ENCODE peak calls at places on chromosomes 3 and 15, in four cellular contexts. Q is lower leg skin, T is AG09309, W is fibroblast of villous mesenchyme. B is an unnamed sample.

GRCh38 chr3:57949779-57950618 is 58.2 kb upstream of the FLNB start:
- DNase-seq in Q (no peak), W (no peak), T (no peak), B (no peak)

GRCh38 chr15:74988007-74988800 is 7.2 kb upstream of the SCAMP5 start:
- DNase-seq in Q (no peak), W (peak), T (no peak), B (no peak)

GRCh38 chr15:25790003-25790660 is 73.0 kb downstream of the ATP10A start:
- DNase-seq in T (peak), W (peak), Q (peak), B (no peak)

GRCh38 chr3:71724584-71725278 is 471 bp downstream of the EIF4E3 start:
- DNase-seq in W (peak), T (no peak), Q (peak), B (no peak)

GRCh38 chr3:101779047-101779807 is at the start of gene NXPE3:
- DNase-seq in Q (peak), T (no peak), W (peak), B (peak)

GRCh38 chr3:106811376-106811775 is 565.9 kb upstream of the CCDC54 start:
- DNase-seq in Q (no peak), W (peak), T (peak), B (peak)

GRCh38 chr3:50261505-50261904 is 7.4 kb upstream of the SEMA3B start:
- DNase-seq in W (no peak), Q (no peak), T (no peak), B (no peak)

GRCh38 chr3:29281265-29282228 is 676 bp downstream of the RBMS3 start:
- DNase-seq in W (peak), Q (peak), T (no peak), B (no peak)

GRCh38 chr3:9949115-9949514 is 3.1 kb downstream of the PRRT3 start:
- DNase-seq in W (no peak), Q (no peak), T (no peak), B (no peak)

DNA sequence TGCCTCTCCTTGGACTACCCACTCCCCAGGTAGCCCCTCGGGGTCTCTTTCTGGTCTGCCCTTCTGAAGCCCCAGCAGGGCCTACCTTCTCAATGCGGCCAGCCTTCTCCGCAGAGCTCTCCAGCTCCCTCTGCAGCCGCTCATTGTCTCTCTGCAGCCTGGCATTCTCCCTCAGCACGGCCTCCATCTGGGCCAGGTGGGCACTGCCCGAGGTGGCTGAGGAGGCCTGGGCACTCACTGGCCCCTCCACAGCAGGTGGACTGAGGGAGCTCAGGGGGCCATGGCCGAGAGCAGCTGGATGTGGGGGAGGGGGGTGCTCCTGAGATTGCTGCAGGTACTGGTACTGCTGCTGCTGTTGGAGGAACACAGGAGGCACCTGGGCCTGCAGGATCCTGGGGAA is 6.8 kb downstream of the AMOTL2 start:
- DNase-seq in T (no peak), Q (peak), W (no peak), B (no peak)
- TF ChIP-seq CTCF in T (peak), Q (no peak), W (peak), B (peak)

GRCh38 chr15:72183781-72184164 is 13.8 kb downstream of the GRAMD2A start:
- DNase-seq in Q (no peak), W (no peak), T (no peak), B (no peak)
- H3K4me3 ChIP-seq in Q (no peak), W (peak), T (peak), B (peak)

GRCh38 chr3:183188895-183189462 is 26.4 kb upstream of the LAMP3 start:
- DNase-seq in T (no peak), Q (no peak), W (peak), B (no peak)
- TF ChIP-seq CTCF in T (peak), Q (no peak), W (peak), B (peak)

GRCh38 chr15:59741274-59741906 is 52.3 kb upstream of the BNIP2 start:
- DNase-seq in W (peak), T (no peak), Q (no peak), B (no peak)
- H3K4me3 ChIP-seq in W (no peak), T (no peak), Q (no peak), B (no peak)

GRCh38 chr15:93164409-93164808 is 75.4 kb upstream of the RGMA start:
- DNase-seq in W (no peak), T (no peak), Q (no peak), B (no peak)

GRCh38 chr15:93165737-93166136 is 76.7 kb upstream of the RGMA start:
- DNase-seq in Q (no peak), T (no peak), W (no peak), B (no peak)

GRCh38 chr15:93159892-93160398 is 70.9 kb upstream of the RGMA start:
- DNase-seq in T (no peak), Q (no peak), W (no peak), B (no peak)

GRCh38 chr15:93166675-93167074 is 77.7 kb upstream of the RGMA start:
- DNase-seq in Q (peak), T (no peak), W (no peak), B (no peak)

GRCh38 chr15:93162560-93162959 is 73.5 kb upstream of the RGMA start:
- DNase-seq in Q (no peak), W (no peak), T (no peak), B (no peak)
- TF ChIP-seq CTCF in Q (no peak), W (no peak), T (no peak), B (no peak)

GRCh38 chr3:66502267-66502874 is 1.5 kb upstream of the LRIG1 start:
- DNase-seq in Q (no peak), W (no peak), T (no peak), B (no peak)
- H3K4me3 ChIP-seq in Q (no peak), W (no peak), T (no peak), B (no peak)

GRCh38 chr15:35912196-35912595 is 366.2 kb upstream of the DPH6 start:
- DNase-seq in W (peak), T (no peak), Q (no peak), B (no peak)
- TF ChIP-seq CTCF in W (peak), T (peak), Q (no peak), B (no peak)

GRCh38 chr3:189305412-189305811 is 133.6 kb downstream of the TPRG1 start:
- DNase-seq in W (peak), T (no peak), Q (no peak), B (no peak)
- H3K4me3 ChIP-seq in W (no peak), T (no peak), Q (no peak), B (no peak)

GRCh38 chr3:185250247-185250646 is 3.6 kb downstream of the EHHADH start:
- DNase-seq in W (peak), Q (no peak), T (no peak), B (no peak)
- TF ChIP-seq CTCF in W (no peak), Q (no peak), T (no peak), B (no peak)

DNA sequence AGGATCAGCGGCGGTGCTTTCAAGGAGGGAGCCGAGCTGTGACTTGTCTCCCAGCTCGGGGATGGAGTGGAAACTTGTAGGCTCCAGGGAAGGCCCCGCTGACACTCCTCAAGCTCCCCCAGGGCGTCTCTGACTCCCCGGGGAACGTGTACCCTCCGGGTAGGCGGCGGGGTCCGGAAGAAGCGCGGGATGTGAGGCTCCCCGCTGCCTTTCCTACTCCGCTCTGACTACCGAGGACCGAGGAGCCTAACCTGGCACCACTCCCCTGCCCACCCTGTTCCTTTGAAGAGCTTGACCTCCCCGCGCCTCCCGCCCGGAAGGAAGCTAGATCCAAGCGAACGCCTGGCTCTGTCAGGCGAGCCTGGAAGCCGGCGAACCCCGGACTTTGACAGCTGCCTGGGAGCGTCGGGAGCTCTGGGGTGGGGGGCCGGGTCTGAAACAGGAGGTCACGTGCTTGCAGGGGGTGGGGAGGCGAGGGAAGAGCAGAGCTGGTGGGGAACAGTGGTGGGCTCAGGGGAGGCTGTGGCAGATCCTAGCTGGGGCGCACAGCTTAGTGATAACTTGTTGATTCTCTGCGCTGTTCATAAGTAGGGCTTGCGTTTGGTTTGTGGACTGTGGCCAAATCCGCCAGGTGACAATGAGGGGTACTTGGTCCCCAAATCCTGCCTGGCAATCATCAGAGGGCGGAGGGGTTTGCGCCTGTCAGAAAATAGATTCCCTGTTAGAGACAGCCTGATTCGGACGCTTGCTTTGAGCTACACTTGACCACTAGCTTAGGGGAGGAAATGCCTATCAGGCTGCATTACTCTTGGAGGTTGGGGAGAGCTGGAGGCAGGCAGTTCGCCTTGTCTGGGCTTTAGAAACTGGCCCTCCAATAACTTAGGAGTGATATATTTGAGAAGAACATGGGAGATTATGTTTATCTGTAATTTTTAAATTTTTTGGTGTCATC is 1.2 kb downstream of the CLSTN2 start:
- DNase-seq in T (no peak), W (peak), Q (peak), B (no peak)
- H3K4me3 ChIP-seq in T (no peak), W (no peak), Q (peak), B (peak)

B was measured in astrocyte of the cerebellum.